ENCODE peak calls at places on chromosome 5, in nine cellular contexts. M is A549, E is GM12891, H is endothelial cell of umbilical vein, W is NB4, L is heart left ventricle, V is esophagus squamous epithelium, Y is IMR-90, Q is ovary. T is an unnamed sample.

GRCh38 chr5:73999306-73999705 is 373.3 kb downstream of the ARHGEF28 start:
- DNase-seq in M (no peak), E (no peak), H (no peak), W (no peak), L (no peak), V (no peak), Y (no peak), Q (no peak), T (no peak)

GRCh38 chr5:134570886-134571285 is 45.4 kb downstream of the JADE2 start:
- DNase-seq in M (no peak), E (no peak), H (no peak), W (no peak), L (no peak), V (no peak), Y (no peak), Q (peak), T (no peak)

GRCh38 chr5:43227655-43228054 is 35.6 kb downstream of the NIM1K start:
- DNase-seq in M (peak), E (no peak), H (peak), W (peak), L (no peak), V (no peak), Y (peak), Q (no peak), T (peak)

GRCh38 chr5:123790226-123790625 is 278.2 kb downstream of the CSNK1G3 start:
- DNase-seq in M (no peak), E (no peak), H (no peak), W (no peak), L (no peak), V (no peak), Y (no peak), Q (no peak), T (no peak)

GRCh38 chr5:181052928-181053759 is 13.1 kb downstream of the BTNL9 start:
- DNase-seq in M (peak), E (peak), H (no peak), W (no peak), L (no peak), V (no peak), Y (no peak), Q (no peak), T (no peak)

GRCh38 chr5:112492291-112492690 is 73.2 kb upstream of the EPB41L4A start:
- DNase-seq in M (peak), E (peak), H (peak), W (peak), L (no peak), V (peak), Y (peak), Q (no peak), T (peak)

GRCh38 chr5:145204741-145205140 is 630.4 kb downstream of the PRELID2 start:
- DNase-seq in M (no peak), E (no peak), H (no peak), W (no peak), L (no peak), V (no peak), Y (no peak), Q (no peak), T (no peak)

GRCh38 chr5:160242140-160242539 is 12.8 kb downstream of the FABP6 start:
- DNase-seq in M (no peak), E (no peak), H (no peak), W (no peak), L (no peak), V (no peak), Y (no peak), Q (no peak), T (peak)

GRCh38 chr5:1662559-1663043 is 137.0 kb downstream of the MRPL36 start:
- DNase-seq in M (no peak), E (no peak), H (no peak), W (no peak), L (no peak), V (no peak), Y (no peak), Q (no peak), T (no peak)

GRCh38 chr5:132495672-132496630 is 5.4 kb upstream of the IRF1 start:
- DNase-seq in M (peak), E (peak), H (peak), W (peak), L (peak), V (peak), Y (peak), Q (peak), T (peak)

GRCh38 chr5:132495063-132495671 is 4.6 kb upstream of the IRF1 start:
- DNase-seq in M (no peak), E (no peak), H (no peak), W (no peak), L (no peak), V (no peak), Y (no peak), Q (no peak), T (no peak)

GRCh38 chr5:132498152-132498551 is 7.6 kb upstream of the IRF1 start:
- DNase-seq in M (peak), E (no peak), H (peak), W (no peak), L (no peak), V (no peak), Y (peak), Q (no peak), T (peak)

GRCh38 chr5:132497488-132497997 is 7.0 kb upstream of the IRF1 start:
- DNase-seq in M (peak), E (no peak), H (peak), W (no peak), L (peak), V (no peak), Y (peak), Q (peak), T (peak)

GRCh38 chr5:132496631-132497487 is 6.3 kb upstream of the IRF1 start:
- DNase-seq in M (peak), E (peak), H (peak), W (peak), L (peak), V (peak), Y (peak), Q (peak), T (peak)
- TF ChIP-seq POLR2A in M (peak), E (no peak), H (peak), W (peak), L (peak), V (no peak), Y (no peak), Q (no peak), T (peak)

DNA sequence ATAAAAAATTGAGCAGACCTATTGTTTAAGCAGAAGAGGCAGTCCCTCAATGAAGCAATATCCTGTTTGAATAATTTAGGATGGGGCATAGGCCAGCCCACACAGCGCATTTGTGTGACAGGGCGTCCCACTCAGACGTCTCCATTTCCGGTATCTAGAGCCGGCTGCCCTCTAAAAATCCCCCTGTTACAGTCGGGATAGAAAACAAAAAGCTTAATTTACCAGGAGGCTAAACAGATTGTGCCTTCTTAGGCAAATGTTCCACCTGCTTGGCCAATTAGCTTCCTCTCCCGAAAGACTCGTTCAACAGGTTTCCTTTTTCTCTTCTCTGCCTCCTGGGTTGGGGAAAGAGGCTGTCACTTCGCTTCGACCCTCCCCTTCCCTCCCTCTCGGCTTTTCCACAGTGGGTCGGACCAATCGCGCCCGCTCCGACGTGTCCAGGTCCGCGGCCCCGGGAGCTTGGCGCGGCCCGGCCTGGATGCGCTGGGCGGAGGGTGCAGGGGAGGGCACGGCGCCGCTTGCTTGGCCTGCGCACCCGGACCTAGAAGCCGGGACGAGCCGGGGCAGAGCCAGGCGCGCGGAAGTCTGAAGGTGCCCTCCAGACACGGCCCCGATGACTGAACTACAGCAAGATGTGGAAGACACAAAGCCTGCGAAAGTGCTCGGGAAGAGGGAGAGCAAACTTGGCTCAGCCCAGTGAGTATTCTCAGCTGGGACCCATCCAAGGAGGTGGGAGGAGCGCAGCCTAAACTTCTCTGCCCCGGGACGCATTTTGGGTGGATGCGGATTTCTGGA is at the start of gene GRAMD2B:
- DNase-seq in M (peak), E (peak), H (peak), W (peak), L (peak), V (peak), Y (peak), Q (peak), T (peak)
- TF ChIP-seq POLR2A in M (peak), E (no peak), H (no peak), W (no peak), L (peak), V (peak), Y (peak), Q (peak), T (peak)

GRCh38 chr5:139649082-139649991 is 1.2 kb downstream of the CXXC5 start:
- DNase-seq in M (no peak), E (no peak), H (no peak), W (peak), L (no peak), V (no peak), Y (no peak), Q (no peak), T (no peak)

GRCh38 chr5:139651863-139652787 is 4.0 kb downstream of the CXXC5 start:
- DNase-seq in M (peak), E (peak), H (peak), W (peak), L (peak), V (no peak), Y (peak), Q (no peak), T (peak)

GRCh38 chr5:139651502-139651862 is 3.3 kb downstream of the CXXC5 start:
- DNase-seq in M (no peak), E (no peak), H (no peak), W (no peak), L (no peak), V (no peak), Y (no peak), Q (no peak), T (no peak)

GRCh38 chr5:139650031-139650688 is 2.0 kb downstream of the CXXC5 start:
- DNase-seq in M (no peak), E (no peak), H (no peak), W (peak), L (peak), V (no peak), Y (no peak), Q (no peak), T (no peak)

GRCh38 chr5:139650689-139651501 is 2.7 kb downstream of the CXXC5 start:
- DNase-seq in M (no peak), E (no peak), H (no peak), W (no peak), L (peak), V (no peak), Y (no peak), Q (no peak), T (no peak)
- TF ChIP-seq POLR2A in M (no peak), E (no peak), H (no peak), W (no peak), L (peak), V (no peak), Y (no peak), Q (no peak), T (no peak)

DNA sequence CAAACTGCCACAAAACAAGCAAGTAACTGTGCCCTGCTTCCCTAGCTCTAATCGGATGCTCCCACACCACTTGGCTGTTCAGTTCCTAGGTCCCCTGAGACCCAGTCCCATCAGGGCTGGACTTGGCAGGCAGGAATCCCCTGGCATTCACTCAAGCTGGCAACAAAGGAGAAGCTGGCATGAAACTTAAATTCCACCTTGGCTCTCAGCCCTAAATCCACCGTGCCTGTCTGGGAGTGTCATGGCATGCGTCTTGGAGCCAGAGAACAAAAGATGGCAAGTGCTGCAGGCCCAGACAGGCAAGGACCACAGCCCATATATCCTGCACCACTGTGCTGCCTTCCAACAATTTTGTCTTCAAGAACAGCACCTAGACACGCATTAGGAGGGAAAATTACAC is 38.2 kb downstream of the ETF1 start:
- DNase-seq in M (no peak), E (no peak), H (peak), W (no peak), L (peak), V (no peak), Y (no peak), Q (no peak), T (no peak)
- TF ChIP-seq POLR2A in M (no peak), E (no peak), H (no peak), W (no peak), L (no peak), V (no peak), Y (no peak), Q (no peak), T (no peak)

GRCh38 chr5:169798906-169799660 is 162.0 kb downstream of the DOCK2 start:
- DNase-seq in M (no peak), E (no peak), H (no peak), W (no peak), L (no peak), V (no peak), Y (no peak), Q (no peak), T (no peak)

GRCh38 chr5:169796731-169797130 is 159.7 kb downstream of the DOCK2 start:
- DNase-seq in M (no peak), E (no peak), H (no peak), W (peak), L (no peak), V (no peak), Y (no peak), Q (no peak), T (no peak)

GRCh38 chr5:169795311-169795710 is 158.2 kb downstream of the DOCK2 start:
- DNase-seq in M (no peak), E (no peak), H (no peak), W (peak), L (no peak), V (no peak), Y (no peak), Q (no peak), T (no peak)

GRCh38 chr5:169798438-169798837 is 161.4 kb downstream of the DOCK2 start:
- DNase-seq in M (no peak), E (no peak), H (no peak), W (no peak), L (no peak), V (no peak), Y (no peak), Q (no peak), T (no peak)

DNA sequence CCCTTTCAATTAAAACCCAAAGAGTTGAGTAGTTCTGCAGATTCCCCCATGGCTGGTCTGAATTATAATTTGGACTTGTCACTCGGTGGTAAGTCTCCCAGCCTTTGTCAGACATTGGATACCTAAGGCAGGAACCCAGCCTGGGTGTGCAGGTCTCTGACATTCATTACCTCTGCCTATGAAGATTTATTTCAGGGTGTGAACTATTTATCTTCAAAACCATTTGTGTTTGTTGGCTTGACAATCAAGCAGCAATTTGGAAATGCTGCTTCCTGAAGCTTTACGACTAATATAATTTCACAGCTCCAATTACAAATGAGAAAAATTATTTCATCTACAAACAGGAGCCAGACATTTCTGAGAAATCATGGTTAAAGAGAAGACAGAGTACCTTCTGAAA is 160.5 kb downstream of the DOCK2 start:
- DNase-seq in M (no peak), E (no peak), H (no peak), W (no peak), L (no peak), V (no peak), Y (no peak), Q (no peak), T (no peak)
- TF ChIP-seq POLR2A in M (no peak), E (no peak), H (no peak), W (no peak), L (no peak), V (no peak), Y (no peak), Q (no peak), T (no peak)

GRCh38 chr5:6142353-6142752 is 236.0 kb downstream of the MED10 start:
- DNase-seq in M (no peak), E (no peak), H (no peak), W (no peak), L (no peak), V (no peak), Y (no peak), Q (no peak), T (no peak)

GRCh38 chr5:6143523-6143922 is 234.8 kb downstream of the MED10 start:
- DNase-seq in M (no peak), E (no peak), H (no peak), W (no peak), L (no peak), V (no peak), Y (no peak), Q (no peak), T (no peak)

GRCh38 chr5:6146264-6146663 is 232.1 kb downstream of the MED10 start:
- DNase-seq in M (no peak), E (no peak), H (no peak), W (no peak), L (no peak), V (no peak), Y (no peak), Q (no peak), T (no peak)

DNA sequence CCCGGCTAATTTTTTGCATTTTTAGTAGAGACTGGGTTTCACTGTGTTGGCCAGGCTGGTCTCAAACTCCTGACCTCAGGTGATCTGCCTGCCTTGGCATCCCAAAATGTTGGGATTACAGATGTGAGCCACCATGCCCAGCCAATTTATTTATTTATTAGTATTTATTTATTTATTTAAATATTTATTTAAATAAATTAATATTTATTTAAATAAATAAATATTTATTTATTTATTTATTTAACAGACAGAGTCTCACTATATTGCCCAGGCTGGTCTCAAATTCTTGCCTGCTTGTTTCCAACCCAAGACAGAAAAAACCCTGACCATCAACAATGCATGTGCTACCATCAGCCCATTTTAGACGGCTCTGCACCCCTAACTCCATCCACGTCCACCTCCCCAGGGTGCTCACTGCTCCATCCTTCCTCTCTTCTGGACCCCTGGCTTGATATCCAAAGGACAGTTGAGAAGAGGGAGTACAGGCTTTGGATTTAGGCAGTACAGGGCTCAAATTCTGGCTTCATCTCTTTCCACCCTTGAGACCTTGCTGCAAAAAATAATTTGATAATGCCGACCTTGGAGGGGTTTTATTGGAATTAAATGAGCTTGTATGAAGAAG is 232.6 kb downstream of the MED10 start:
- DNase-seq in M (no peak), E (no peak), H (no peak), W (no peak), L (no peak), V (no peak), Y (no peak), Q (no peak), T (no peak)
- TF ChIP-seq POLR2A in M (no peak), E (no peak), H (no peak), W (no peak), L (no peak), V (no peak), Y (no peak), Q (no peak), T (no peak)

GRCh38 chr5:151094054-151094858 is 13.4 kb upstream of the TNIP1 start:
- DNase-seq in M (peak), E (no peak), H (no peak), W (peak), L (no peak), V (no peak), Y (peak), Q (no peak), T (no peak)
- TF ChIP-seq POLR2A in M (no peak), E (peak), H (peak), W (no peak), L (no peak), V (no peak), Y (no peak), Q (no peak), T (no peak)